ENCODE peak calls at places on chromosomes 3 and 15, in six cellular contexts. S is IMR-90, M is nephron progenitor cell, F is GM12865, P is RWPE1, E is BE2C. I is an unnamed sample.

GRCh38 chr3:113264249-113264648 is 52.9 kb downstream of the BOC start:
- DNase-seq in S (no peak), M (peak), F (no peak), P (no peak), E (no peak), I (no peak)

GRCh38 chr3:182920515-182921084 is 59.7 kb downstream of the DCUN1D1 start:
- DNase-seq in S (no peak), M (no peak), F (no peak), P (no peak), E (peak), I (no peak)

GRCh38 chr3:197586181-197586580 is 30.4 kb upstream of the BDH1 start:
- DNase-seq in S (no peak), M (no peak), F (no peak), P (no peak), E (no peak), I (no peak)

GRCh38 chr3:25471081-25471768 is 43.2 kb downstream of the RARB start:
- DNase-seq in S (peak), M (no peak), F (no peak), P (no peak), E (no peak), I (no peak)

GRCh38 chr3:197520311-197521276 is 35.2 kb downstream of the BDH1 start:
- DNase-seq in S (peak), M (peak), F (no peak), P (peak), E (peak), I (no peak)

GRCh38 chr3:132432639-132433038 is 15.3 kb downstream of the DNAJC13 start:
- DNase-seq in S (peak), M (no peak), F (no peak), P (peak), E (peak), I (no peak)

GRCh38 chr15:38547255-38547997 is 17.2 kb downstream of the RASGRP1 start:
- DNase-seq in S (peak), M (no peak), F (no peak), P (no peak), E (no peak), I (no peak)

GRCh38 chr3:139561959-139562676 is 22.6 kb upstream of the RBP1 start:
- DNase-seq in S (peak), M (peak), F (peak), P (peak), E (peak), I (no peak)

GRCh38 chr3:170178631-170179030 is 2.9 kb downstream of the PHC3 start:
- DNase-seq in S (no peak), M (no peak), F (peak), P (no peak), E (no peak), I (peak)

GRCh38 chr3:11713171-11713570 is 69.5 kb upstream of the VGLL4 start:
- DNase-seq in S (no peak), M (no peak), F (no peak), P (peak), E (no peak), I (no peak)

GRCh38 chr15:95176794-95177577 is 945.6 kb downstream of the MCTP2 start:
- DNase-seq in S (no peak), M (no peak), F (no peak), P (no peak), E (no peak), I (no peak)

GRCh38 chr3:9248232-9249191 is 934 bp downstream of the SRGAP3 start:
- DNase-seq in S (no peak), M (peak), F (no peak), P (peak), E (peak), I (no peak)

GRCh38 chr3:23106641-23107040 is 96.5 kb upstream of the UBE2E2 start:
- DNase-seq in S (no peak), M (no peak), F (no peak), P (no peak), E (no peak), I (no peak)

GRCh38 chr15:67024322-67024997 is 40.9 kb upstream of the SMAD3 start:
- DNase-seq in S (peak), M (no peak), F (peak), P (peak), E (peak), I (no peak)

GRCh38 chr3:78660958-78661357 is 1106.8 kb downstream of the ROBO1 start:
- DNase-seq in S (no peak), M (no peak), F (no peak), P (no peak), E (no peak), I (no peak)

GRCh38 chr15:57703387-57703786 is 3.1 kb upstream of the POLR2M start:
- DNase-seq in S (no peak), M (no peak), F (no peak), P (no peak), E (no peak), I (no peak)

GRCh38 chr3:179840985-179841384 is 188.1 kb downstream of the USP13 start:
- DNase-seq in S (peak), M (no peak), F (no peak), P (peak), E (no peak), I (no peak)

GRCh38 chr3:67495751-67496150 is 158.7 kb downstream of the SUCLG2 start:
- DNase-seq in S (peak), M (no peak), F (no peak), P (no peak), E (no peak), I (no peak)

GRCh38 chr3:127354761-127355160 is 66.9 kb upstream of the PRR20G start:
- DNase-seq in S (no peak), M (no peak), F (no peak), P (no peak), E (no peak), I (no peak)

GRCh38 chr3:150253622-150254021 is 154.5 kb upstream of the TSC22D2 start:
- DNase-seq in S (no peak), M (no peak), F (no peak), P (no peak), E (peak), I (no peak)

GRCh38 chr3:72520690-72521308 is 327.4 kb downstream of the SHQ1 start:
- DNase-seq in S (peak), M (no peak), F (peak), P (peak), E (no peak), I (peak)

GRCh38 chr15:67839358-67839928 is 402 bp downstream of the RNU6-1 start:
- DNase-seq in S (peak), M (no peak), F (no peak), P (peak), E (peak), I (peak)

GRCh38 chr15:77138167-77138522 is 67.2 kb upstream of the TSPAN3 start:
- DNase-seq in S (peak), M (no peak), F (no peak), P (no peak), E (no peak), I (no peak)

GRCh38 chr3:12644297-12644937 is 19.5 kb downstream of the RAF1 start:
- DNase-seq in S (peak), M (no peak), F (no peak), P (no peak), E (no peak), I (no peak)

GRCh38 chr15:37040072-37040742 is 60.1 kb downstream of the MEIS2 start:
- DNase-seq in S (no peak), M (no peak), F (no peak), P (no peak), E (no peak), I (no peak)

GRCh38 chr3:4341336-4341675 is 38.1 kb downstream of the SETMAR start:
- DNase-seq in S (no peak), M (no peak), F (no peak), P (no peak), E (no peak), I (no peak)

GRCh38 chr15:70508561-70509281 is 254.6 kb downstream of the UACA start:
- DNase-seq in S (peak), M (no peak), F (peak), P (peak), E (no peak), I (no peak)

GRCh38 chr15:25710184-25710583 is 152.9 kb downstream of the ATP10A start:
- DNase-seq in S (no peak), M (peak), F (peak), P (no peak), E (peak), I (peak)

GRCh38 chr15:45827275-45827674 is 192.4 kb downstream of the SQOR start:
- DNase-seq in S (no peak), M (no peak), F (no peak), P (no peak), E (no peak), I (no peak)

GRCh38 chr3:126100688-126101301 is 16.9 kb upstream of the SLC41A3 start:
- DNase-seq in S (peak), M (no peak), F (peak), P (no peak), E (peak), I (peak)

GRCh38 chr3:179452166-179452544 is 885 bp upstream of the GNB4 start:
- DNase-seq in S (peak), M (no peak), F (no peak), P (no peak), E (no peak), I (no peak)

GRCh38 chr3:128760027-128760426 is 34.0 kb downstream of the RAB7A start:
- DNase-seq in S (no peak), M (no peak), F (no peak), P (no peak), E (no peak), I (no peak)

GRCh38 chr3:148319161-148319915 is 378.4 kb upstream of the AGTR1 start:
- DNase-seq in S (peak), M (no peak), F (peak), P (peak), E (no peak), I (peak)

GRCh38 chr3:58704745-58705144 is 38.2 kb upstream of the FAM3D start:
- DNase-seq in S (no peak), M (no peak), F (peak), P (no peak), E (no peak), I (no peak)

GRCh38 chr3:115148142-115148790 is 1.2 kb upstream of the ZBTB20 start:
- DNase-seq in S (peak), M (no peak), F (no peak), P (no peak), E (no peak), I (no peak)

DNA sequence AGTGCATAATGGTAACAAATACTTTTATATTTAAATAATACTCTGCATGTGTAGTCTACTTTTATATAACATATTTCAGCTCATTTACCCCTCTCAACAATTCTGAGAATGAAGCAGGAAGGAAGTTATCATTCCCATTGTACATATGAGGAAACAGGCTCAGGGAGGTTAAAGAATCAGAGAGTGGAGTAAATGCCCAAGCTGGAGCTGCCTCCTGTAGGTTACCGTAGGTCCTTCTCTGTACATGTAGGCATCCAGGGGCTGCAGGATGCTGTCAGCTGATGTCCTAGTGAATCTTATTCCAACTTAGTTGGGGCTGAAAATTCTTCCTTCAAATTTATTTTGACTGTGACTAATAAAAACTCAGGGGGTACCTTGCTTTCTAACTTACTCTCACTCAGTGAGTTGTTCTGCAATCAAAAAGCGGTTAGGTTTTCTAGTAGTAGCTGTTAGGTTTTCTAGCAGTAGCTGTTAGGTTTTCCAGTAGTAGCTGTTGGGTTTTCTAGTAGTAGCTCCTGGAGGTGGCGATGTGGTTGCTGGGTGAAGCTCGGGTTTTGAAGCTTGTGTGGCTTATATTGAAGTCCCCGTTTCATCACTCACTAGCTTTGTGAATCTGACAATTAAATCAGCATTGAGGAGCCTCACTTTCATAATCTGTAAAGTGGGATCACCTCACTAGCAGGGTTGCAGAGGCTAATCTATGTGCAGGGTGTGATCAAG is 357.0 kb downstream of the NR2F2 start:
- DNase-seq in S (no peak), M (no peak), F (no peak), P (no peak), E (no peak), I (no peak)
- TF ChIP-seq CTCF in S (no peak), M (no peak), F (no peak), P (no peak), E (no peak), I (no peak)

DNA sequence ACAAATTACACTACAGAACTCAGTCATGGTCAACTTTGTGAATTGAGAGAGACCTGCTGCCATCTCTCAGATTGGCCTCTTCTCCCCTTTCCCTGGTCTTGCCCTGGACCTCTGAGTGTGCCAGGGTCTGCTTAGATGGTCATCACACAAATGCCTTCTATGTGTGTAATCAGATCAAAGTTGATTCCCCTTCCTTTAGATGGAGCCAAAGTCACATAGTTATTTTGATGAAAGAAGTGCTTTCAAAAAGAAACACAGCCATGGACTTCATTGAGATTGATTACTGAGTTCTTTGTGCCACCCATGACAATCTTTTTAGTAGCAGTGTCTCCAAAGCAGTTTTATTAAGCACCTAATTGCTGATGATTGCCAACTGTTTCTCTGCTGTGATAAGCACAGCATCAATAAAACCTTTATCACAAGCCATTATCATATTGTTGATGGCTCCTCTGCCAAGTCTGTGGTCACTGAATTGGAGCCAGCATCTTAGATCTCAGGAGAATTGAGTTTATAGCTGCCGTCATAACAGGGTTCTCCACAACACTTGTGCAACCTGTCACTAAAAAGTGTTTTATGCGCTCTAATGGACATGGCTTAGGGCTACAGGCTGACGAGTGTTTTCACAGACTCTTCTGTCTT is 149.7 kb upstream of the NUDT16 start:
- DNase-seq in S (no peak), M (no peak), F (no peak), P (no peak), E (no peak), I (no peak)
- TF ChIP-seq CTCF in S (no peak), M (no peak), F (no peak), P (no peak), E (peak), I (no peak)

GRCh38 chr15:74365619-74366445 is 1.6 kb downstream of the CYP11A1 start:
- DNase-seq in S (peak), M (peak), F (no peak), P (no peak), E (no peak), I (peak)

GRCh38 chr15:74364936-74365618 is 2.4 kb downstream of the CYP11A1 start:
- DNase-seq in S (peak), M (no peak), F (no peak), P (no peak), E (no peak), I (no peak)

GRCh38 chr15:74369084-74369745 is 1.8 kb upstream of the CYP11A1 start:
- DNase-seq in S (no peak), M (no peak), F (no peak), P (no peak), E (no peak), I (no peak)

GRCh38 chr15:74368121-74368520 is 675 bp upstream of the CYP11A1 start:
- DNase-seq in S (no peak), M (no peak), F (no peak), P (no peak), E (no peak), I (no peak)

GRCh38 chr15:74367296-74367854 is at the start of gene CYP11A1:
- DNase-seq in S (no peak), M (no peak), F (no peak), P (no peak), E (no peak), I (no peak)
- TF ChIP-seq CTCF in S (no peak), M (no peak), F (no peak), P (no peak), E (no peak), I (no peak)

DNA sequence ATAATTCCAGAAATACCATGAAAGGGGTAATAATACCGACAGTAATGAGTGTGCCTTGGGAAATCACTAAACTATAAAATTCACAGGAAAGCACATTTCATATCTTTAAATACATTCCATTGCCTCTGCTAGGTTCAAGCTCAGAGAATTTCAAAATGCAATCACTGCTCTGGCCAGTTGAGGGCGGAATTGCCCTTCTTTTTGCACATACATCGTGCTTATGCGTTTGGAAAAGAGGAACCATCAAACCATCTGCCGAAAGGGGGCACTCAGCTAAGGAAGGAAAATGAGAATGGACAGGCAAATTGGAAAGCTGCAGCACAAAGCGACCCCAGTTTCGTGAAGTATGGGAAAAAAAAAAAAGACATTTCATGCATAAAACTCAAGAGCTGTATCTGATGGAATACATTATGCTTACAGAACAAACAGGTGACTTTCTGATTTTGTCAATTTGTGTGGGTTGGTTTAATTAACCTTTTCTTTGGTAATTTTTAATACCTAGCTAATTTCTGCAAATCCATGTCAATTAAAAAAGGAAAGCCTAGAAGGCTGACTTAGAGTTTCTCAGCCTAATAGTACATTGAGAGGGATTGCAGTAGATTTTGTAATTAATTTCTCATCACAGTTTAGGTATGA is 61.4 kb downstream of the TUSC7 start:
- DNase-seq in S (peak), M (peak), F (peak), P (peak), E (peak), I (peak)
- TF ChIP-seq CTCF in S (peak), M (peak), F (peak), P (peak), E (peak), I (peak)

GRCh38 chr3:189950258-189950657 is 170.4 kb downstream of the P3H2 start:
- DNase-seq in S (no peak), M (no peak), F (no peak), P (no peak), E (no peak), I (no peak)
- TF ChIP-seq CTCF in S (no peak), M (no peak), F (no peak), P (no peak), E (no peak), I (no peak)

DNA sequence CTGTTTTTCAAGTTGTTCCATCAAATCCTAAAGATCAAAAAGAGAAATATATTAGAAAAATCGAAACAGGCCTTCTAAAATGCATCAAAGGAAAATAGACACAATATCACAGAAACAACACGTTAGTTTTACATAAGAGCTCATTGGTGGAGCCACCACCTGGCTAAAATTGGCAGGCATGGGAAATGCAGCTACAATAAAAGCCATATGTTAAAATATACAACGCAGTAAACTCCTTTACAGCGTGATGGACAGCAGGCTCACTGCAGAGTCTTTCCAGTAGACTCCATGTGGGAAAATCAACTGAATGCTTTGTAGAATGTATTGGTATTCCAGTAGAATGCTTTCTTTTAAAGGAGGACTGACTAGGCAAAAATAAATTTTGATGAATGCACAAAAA is 40.9 kb upstream of the MYO5C start:
- DNase-seq in S (no peak), M (no peak), F (no peak), P (no peak), E (no peak), I (no peak)
- TF ChIP-seq CTCF in S (no peak), M (no peak), F (no peak), P (no peak), E (peak), I (no peak)

DNA sequence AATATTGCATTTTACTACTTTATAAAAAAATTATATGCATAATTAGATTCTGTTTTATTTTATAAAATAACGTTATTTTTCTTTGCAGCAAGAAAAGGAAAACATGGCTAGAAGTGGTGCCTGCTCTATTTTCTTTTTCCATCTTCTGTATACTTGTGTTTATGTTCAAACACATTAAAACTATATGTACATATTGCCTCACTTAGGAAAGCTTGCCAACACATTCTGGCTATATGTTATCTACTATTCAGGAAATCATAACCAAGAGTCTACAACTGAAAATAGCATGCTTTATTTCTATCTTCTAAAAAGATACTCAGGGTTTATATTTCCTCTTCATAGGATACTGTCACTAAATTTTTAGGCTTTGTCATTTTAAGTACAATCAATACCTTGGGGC is 90.2 kb upstream of the KCNMB2 start:
- DNase-seq in S (no peak), M (no peak), F (no peak), P (no peak), E (no peak), I (no peak)
- TF ChIP-seq CTCF in S (no peak), M (no peak), F (no peak), P (no peak), E (no peak), I (no peak)

GRCh38 chr3:193605876-193606275 is 12.9 kb downstream of the OPA1 start:
- DNase-seq in S (peak), M (peak), F (peak), P (peak), E (peak), I (peak)
- TF ChIP-seq CTCF in S (peak), M (peak), F (peak), P (peak), E (peak), I (peak)

GRCh38 chr15:100715571-100716455 is 113.4 kb downstream of the ASB7 start:
- DNase-seq in S (no peak), M (peak), F (no peak), P (no peak), E (no peak), I (peak)

GRCh38 chr15:100713163-100713867 is 110.9 kb downstream of the ASB7 start:
- DNase-seq in S (peak), M (no peak), F (no peak), P (peak), E (no peak), I (no peak)

GRCh38 chr15:100714034-100714748 is 111.8 kb downstream of the ASB7 start:
- DNase-seq in S (no peak), M (no peak), F (no peak), P (no peak), E (no peak), I (no peak)

GRCh38 chr15:100716456-100717085 is 114.2 kb downstream of the ASB7 start:
- DNase-seq in S (no peak), M (no peak), F (no peak), P (no peak), E (no peak), I (peak)

GRCh38 chr15:100714749-100715342 is 112.5 kb downstream of the ASB7 start:
- DNase-seq in S (no peak), M (no peak), F (no peak), P (no peak), E (no peak), I (no peak)
- TF ChIP-seq CTCF in S (no peak), M (no peak), F (no peak), P (no peak), E (no peak), I (no peak)